ENCODE peak calls at places on chromosomes 3 and 15, in six cellular contexts. M is endothelial cell of umbilical vein; X is suprapubic skin; F is CD4-positive, alpha-beta memory T cell; U is psoas muscle; C is right cardiac atrium. G is an unnamed sample. For H3K27me3, the result is how much of the 10 kb centered on the place peaks cover.

GRCh38 chr15:21261396-21261964 is 178.8 kb downstream of the POTEB3 start:
- DNase-seq in M (no peak), X (no peak), F (no peak), U (peak), C (peak), G (no peak)

GRCh38 chr3:37338500-37338899 is 164.1 kb upstream of the LRRFIP2 start:
- DNase-seq in M (no peak), X (no peak), F (no peak), U (no peak), C (no peak), G (no peak)

GRCh38 chr3:49377483-49377882 is 19.3 kb upstream of the GPX1 start:
- DNase-seq in M (no peak), X (no peak), F (no peak), U (no peak), C (no peak), G (no peak)

GRCh38 chr3:172203522-172204258 is 164.3 kb downstream of the FNDC3B start:
- DNase-seq in M (no peak), X (no peak), F (no peak), U (no peak), C (no peak), G (no peak)

GRCh38 chr3:22161315-22161714 is 410.3 kb upstream of the ZNF385D start:
- DNase-seq in M (no peak), X (no peak), F (no peak), U (no peak), C (no peak), G (no peak)

GRCh38 chr3:45567730-45568172 is 26.8 kb upstream of the LIMD1 start:
- DNase-seq in M (no peak), X (no peak), F (no peak), U (no peak), C (no peak), G (no peak)

GRCh38 chr15:70092462-70092850 is 5.3 kb downstream of the TLE3 start:
- DNase-seq in M (no peak), X (no peak), F (no peak), U (no peak), C (no peak), G (no peak)

GRCh38 chr3:128310286-128311058 is 156.2 kb downstream of the DNAJB8 start:
- DNase-seq in M (no peak), X (no peak), F (no peak), U (no peak), C (no peak), G (no peak)

GRCh38 chr3:170496026-170496867 is 77.6 kb downstream of the CLDN11 start:
- DNase-seq in M (no peak), X (no peak), F (no peak), U (peak), C (no peak), G (no peak)

DNA sequence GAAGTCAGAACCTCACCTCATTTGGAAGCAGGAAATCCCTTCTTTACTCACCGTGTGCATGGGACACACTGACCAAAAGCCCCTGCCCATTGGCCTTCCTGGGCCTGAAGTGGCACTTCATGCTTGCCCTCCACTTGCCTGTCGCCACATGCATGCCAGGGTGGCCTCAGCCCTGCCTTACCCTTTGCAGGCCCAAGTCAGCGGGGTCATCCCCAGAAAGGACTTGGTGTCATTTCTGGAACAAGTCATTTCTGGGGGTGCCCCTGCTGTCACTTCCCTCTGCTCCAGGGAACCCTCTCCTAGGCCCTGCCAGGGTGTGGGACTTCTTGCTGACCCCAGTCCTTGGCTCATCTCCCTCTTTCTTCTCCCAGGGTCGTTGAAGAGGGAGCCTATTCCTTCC is 59.9 kb upstream of the CGNL1 start:
- DNase-seq in M (no peak), X (no peak), F (no peak), U (no peak), C (peak), G (no peak)
- H3K27me3 ChIP-seq in M (under half), X (under half), F (under half), U (under half), C (under half), G (under half)

DNA sequence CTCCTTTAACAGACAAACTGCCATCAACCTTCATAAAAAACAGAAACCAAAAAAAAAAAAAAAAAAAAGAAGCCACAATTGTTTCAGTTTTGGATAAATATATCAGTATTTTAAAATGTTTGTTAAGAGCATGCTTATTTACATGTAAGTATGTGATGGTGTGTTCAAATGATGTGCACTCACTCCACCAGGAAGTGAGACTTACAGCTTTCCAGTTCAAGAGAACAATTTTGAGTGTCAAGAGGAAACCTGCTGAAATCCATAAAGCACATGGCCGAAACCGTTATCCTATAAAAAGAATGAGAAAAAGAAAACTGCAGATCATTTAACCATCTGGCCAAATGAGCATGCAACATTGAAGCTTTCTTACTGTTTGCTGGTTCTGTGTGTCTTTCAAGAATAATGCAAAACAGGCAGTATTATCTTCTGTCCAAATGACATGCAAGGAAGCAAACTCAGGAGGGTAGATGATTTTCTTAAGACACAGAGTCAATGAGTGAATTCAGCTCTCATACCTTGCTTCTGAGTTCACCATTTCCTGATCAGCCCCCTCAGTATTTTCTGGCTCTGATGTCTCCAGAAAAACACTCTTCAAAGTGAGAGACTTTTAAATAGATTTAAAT is 26.3 kb downstream of the GABRR3 start:
- DNase-seq in M (no peak), X (no peak), F (no peak), U (no peak), C (no peak), G (no peak)
- H3K27me3 ChIP-seq in M (under half), X (under half), F (under half), U (under half), C (under half), G (under half)

GRCh38 chr15:33311312-33311971 is 675 bp downstream of the RYR3 start:
- DNase-seq in M (no peak), X (no peak), F (no peak), U (no peak), C (no peak), G (no peak)
- H3K27me3 ChIP-seq in M (under half), X (under half), F (under half), U (under half), C (under half), G (half or more)

GRCh38 chr3:184604039-184604955 is 42.7 kb downstream of the EPHB3 start:
- DNase-seq in M (no peak), X (no peak), F (no peak), U (peak), C (peak), G (no peak)

GRCh38 chr3:184600685-184601377 is 39.2 kb downstream of the EPHB3 start:
- DNase-seq in M (no peak), X (no peak), F (no peak), U (peak), C (no peak), G (no peak)

GRCh38 chr3:184601576-184602405 is 40.2 kb downstream of the EPHB3 start:
- DNase-seq in M (no peak), X (no peak), F (no peak), U (peak), C (peak), G (no peak)

GRCh38 chr3:184603156-184604030 is 41.8 kb downstream of the EPHB3 start:
- DNase-seq in M (no peak), X (no peak), F (no peak), U (peak), C (no peak), G (no peak)

GRCh38 chr3:184602406-184603155 is 41.0 kb downstream of the EPHB3 start:
- DNase-seq in M (no peak), X (no peak), F (no peak), U (peak), C (peak), G (no peak)
- H3K27me3 ChIP-seq in M (under half), X (under half), F (under half), U (under half), C (under half), G (under half)

GRCh38 chr3:42688487-42689420 is 3.4 kb downstream of the KLHL40 start:
- DNase-seq in M (no peak), X (no peak), F (no peak), U (peak), C (peak), G (no peak)
- H3K27me3 ChIP-seq in M (under half), X (under half), F (under half), U (under half), C (under half), G (under half)

GRCh38 chr3:186359078-186359477 is 3.0 kb downstream of the DGKG start:
- DNase-seq in M (peak), X (no peak), F (no peak), U (no peak), C (no peak), G (no peak)
- H3K27me3 ChIP-seq in M (under half), X (under half), F (under half), U (under half), C (under half), G (under half)

G was measured in heart right ventricle.